ENCODE peak calls at places on chromosomes 13 and 19, in four cellular contexts. V is kidney glomerular epithelial cell, R is posterior cingulate gyrus, N is AG09309. A is an unnamed sample.

GRCh38 chr19:7973883-7974282 is 30.4 kb upstream of the TIMM44 start:
- DNase-seq in R (peak; percentile 53), N (no peak), V (no peak), A (no peak)

GRCh38 chr19:7971553-7972520 is 28.4 kb upstream of the TIMM44 start:
- DNase-seq in R (no peak), V (no peak), N (no peak), A (no peak)

GRCh38 chr19:14786421-14786851 is 8.1 kb upstream of the ADGRE2 start:
- DNase-seq in V (no peak), N (no peak), R (no peak), A (peak; percentile 78)

GRCh38 chr13:110305949-110306339 is 1.0 kb downstream of the COL4A1 start:
- DNase-seq in R (no peak), V (no peak), N (no peak), A (no peak)

GRCh38 chr19:734716-735115 is 16.2 kb upstream of the MISP start:
- DNase-seq in V (peak; percentile 59), N (no peak), R (no peak), A (no peak)

GRCh38 chr19:30447276-30447870 is 75.2 kb downstream of the ZNF536 start:
- DNase-seq in R (no peak), N (no peak), V (peak; percentile 88), A (no peak)

GRCh38 chr13:108005231-108005630 is 210.1 kb downstream of the LIG4 start:
- DNase-seq in R (no peak), V (no peak), N (no peak), A (no peak)

GRCh38 chr19:9847087-9847671 is 12.1 kb downstream of the PIN1 start:
- DNase-seq in R (no peak), N (peak; percentile 91), V (no peak), A (peak; percentile 58)

GRCh38 chr19:31770220-31770619 is 421.0 kb upstream of the TSHZ3 start:
- DNase-seq in V (no peak), N (no peak), R (no peak), A (no peak)

GRCh38 chr13:112169941-112170822 is 103.2 kb downstream of the SOX1 start:
- DNase-seq in N (no peak), R (no peak), V (no peak), A (no peak)

GRCh38 chr13:79211377-79211776 is 194.7 kb downstream of the RBM26 start:
- DNase-seq in R (no peak), V (no peak), N (no peak), A (no peak)

GRCh38 chr19:6801397-6802086 is 29.0 kb downstream of the VAV1 start:
- DNase-seq in N (no peak), V (no peak), R (peak; percentile 39), A (peak; percentile 28)

GRCh38 chr13:18212873-18213272 is 968.8 kb downstream of the TUBA3C start:
- DNase-seq in N (no peak), V (no peak), R (no peak), A (peak; percentile 43)

GRCh38 chr19:20664917-20665781 is 3.8 kb upstream of the ZNF626 start:
- DNase-seq in N (no peak), R (no peak), V (no peak), A (no peak)

GRCh38 chr13:29817604-29818378 is 32.6 kb downstream of the UBL3 start:
- DNase-seq in N (no peak), R (no peak), V (no peak), A (no peak)

GRCh38 chr19:14434543-14435319 is 1.6 kb downstream of the PKN1 start:
- DNase-seq in V (peak; percentile 80), N (peak; percentile 5), R (no peak), A (peak; percentile 37)

GRCh38 chr13:22740264-22740663 is 440.5 kb upstream of the SGCG start:
- DNase-seq in N (no peak), R (no peak), V (no peak), A (no peak)

GRCh38 chr19:9538183-9539058 is at the start of gene ZNF426:
- DNase-seq in R (peak; percentile 81), V (peak; percentile 84), N (peak; percentile 56), A (peak; percentile 95)

GRCh38 chr13:106986033-106986484 is 418.1 kb upstream of the ARGLU1 start:
- DNase-seq in V (no peak), N (no peak), R (no peak), A (no peak)

GRCh38 chr13:29537736-29538624 is 57.5 kb downstream of the SLC7A1 start:
- DNase-seq in R (no peak), N (no peak), V (no peak), A (peak; percentile 80)

GRCh38 chr19:17797397-17798201 is 2.7 kb downstream of the B3GNT3 start:
- DNase-seq in N (no peak), V (no peak), R (no peak), A (no peak)

GRCh38 chr19:12792048-12792852 is 964 bp downstream of the JUNB start:
- DNase-seq in R (peak; percentile 45), V (peak; percentile 19), N (no peak), A (peak; percentile 93)

GRCh38 chr13:44393391-44393790 is 19.8 kb downstream of the SERP2 start:
- DNase-seq in N (no peak), R (no peak), V (peak; percentile 90), A (no peak)

GRCh38 chr19:32642771-32643170 is 32.2 kb downstream of the ANKRD27 start:
- DNase-seq in R (no peak), N (no peak), V (no peak), A (no peak)

GRCh38 chr13:50244913-50245574 is 229.8 kb downstream of the KCNRG start:
- DNase-seq in R (no peak), N (peak; percentile 33), V (peak; percentile 88), A (no peak)

GRCh38 chr13:57582032-57582431 is 49.5 kb upstream of the PCDH17 start:
- DNase-seq in R (no peak), V (no peak), N (no peak), A (no peak)

GRCh38 chr19:39515551-39516191 is 732 bp downstream of the SELENOV start:
- DNase-seq in R (no peak), V (no peak), N (no peak), A (no peak)

GRCh38 chr19:1449467-1450442 is at the start of gene APC2:
- DNase-seq in R (peak; percentile 86), V (no peak), N (no peak), A (no peak)

GRCh38 chr19:6800991-6801396 is 28.5 kb downstream of the VAV1 start:
- DNase-seq in N (peak; percentile 7), V (peak; percentile 16), R (no peak), A (no peak)

GRCh38 chr13:51243832-51244231 is 21.6 kb downstream of the FAM124A start:
- DNase-seq in V (no peak), R (no peak), N (no peak), A (no peak)

GRCh38 chr19:16303755-16304154 is 20.9 kb upstream of the KLF2 start:
- DNase-seq in N (no peak), V (no peak), R (no peak), A (no peak)

A was measured in lower leg skin.